ENCODE peak calls at places on chromosomes 3 and 15, in five cellular contexts. T is Peyer's patch; R is uterus; B is H9; C is CD4-positive, alpha-beta T cell. L is an unnamed sample.

GRCh38 chr15:38072007-38072506 is 137.6 kb downstream of the TMCO5A start:
- DNase-seq in R (no peak), T (no peak), B (no peak), C (no peak), L (no peak)

GRCh38 chr15:66252411-66253295 is 897 bp downstream of the MEGF11 start:
- DNase-seq in T (peak; percentile 72), B (peak; percentile 58), R (no peak), C (no peak), L (peak; percentile 79)

GRCh38 chr3:78988324-78988723 is 779.5 kb downstream of the ROBO1 start:
- DNase-seq in C (no peak), T (no peak), B (no peak), R (no peak), L (no peak)

GRCh38 chr3:27110020-27110419 is 259.2 kb downstream of the NEK10 start:
- DNase-seq in R (no peak), B (no peak), C (no peak), T (no peak), L (no peak)

GRCh38 chr3:17258823-17259436 is 374.2 kb downstream of the PLCL2 start:
- DNase-seq in B (no peak), C (no peak), T (no peak), R (no peak), L (no peak)

GRCh38 chr15:23467110-23467600 is 20.1 kb upstream of the GOLGA6L2 start:
- DNase-seq in C (no peak), R (no peak), B (no peak), T (no peak), L (no peak)

GRCh38 chr3:17011774-17012338 is 127.1 kb downstream of the PLCL2 start:
- DNase-seq in B (no peak), C (no peak), R (no peak), T (no peak), L (no peak)

GRCh38 chr15:57376695-57377477 is 581 bp downstream of the CGNL1 start:
- DNase-seq in B (peak; percentile 62), C (no peak), R (peak; percentile 59), T (no peak), L (no peak)

GRCh38 chr15:28945626-28946215 is 59.9 kb downstream of the APBA2 start:
- DNase-seq in T (peak; percentile 7), C (no peak), B (peak; percentile 14), R (no peak), L (no peak)

GRCh38 chr3:37941608-37942540 is 48.7 kb upstream of the VILL start:
- DNase-seq in C (no peak), T (no peak), B (no peak), R (no peak), L (no peak)

GRCh38 chr3:60094392-60094947 is 1044.6 kb upstream of the CFAP20DC start:
- DNase-seq in R (no peak), C (no peak), B (no peak), T (no peak), L (no peak)

GRCh38 chr15:67611803-67612369 is 69.4 kb downstream of the MAP2K5 start:
- DNase-seq in B (no peak), R (no peak), T (no peak), C (no peak), L (no peak)

GRCh38 chr3:13132281-13132680 is 59.1 kb upstream of the IQSEC1 start:
- DNase-seq in T (no peak), C (no peak), B (no peak), R (no peak), L (no peak)

GRCh38 chr3:190131329-190131728 is 10.6 kb upstream of the P3H2 start:
- DNase-seq in R (no peak), B (no peak), T (no peak), C (no peak), L (no peak)

GRCh38 chr3:160569874-160570273 is 4.5 kb upstream of the KPNA4 start:
- DNase-seq in R (no peak), T (no peak), C (no peak), B (no peak), L (no peak)

GRCh38 chr3:156445117-156445968 is 109.6 kb downstream of the SSR3 start:
- DNase-seq in C (no peak), R (no peak), T (no peak), B (no peak), L (no peak)

GRCh38 chr3:107982165-107982564 is 108.7 kb downstream of the CD47 start:
- DNase-seq in R (no peak), C (no peak), T (no peak), B (no peak), L (no peak)

GRCh38 chr15:93005133-93005532 is 83.9 kb downstream of the RGMA start:
- DNase-seq in T (no peak), C (no peak), R (no peak), B (no peak), L (no peak)

GRCh38 chr15:67133026-67133425 is 67.6 kb downstream of the SMAD3 start:
- DNase-seq in C (no peak), R (no peak), T (no peak), B (no peak), L (no peak)

GRCh38 chr3:13866406-13866965 is 13.4 kb downstream of the WNT7A start:
- DNase-seq in T (peak; percentile 16), R (no peak), C (peak; percentile 61), B (no peak), L (no peak)

GRCh38 chr3:143122608-143123352 is 3.2 kb downstream of the CHST2 start:
- DNase-seq in C (no peak), T (no peak), R (no peak), B (no peak), L (no peak)

GRCh38 chr3:61929631-61930030 is 368.3 kb downstream of the PTPRG start:
- DNase-seq in T (no peak), R (no peak), B (no peak), C (no peak), L (no peak)
- TF ChIP-seq CTCF in T (no peak), R (no peak), B (no peak), C (no peak), L (no peak)

GRCh38 chr3:133992951-133993595 is 36.7 kb downstream of the SLCO2A1 start:
- DNase-seq in R (no peak), C (no peak), B (peak; percentile 17), T (no peak), L (no peak)

GRCh38 chr3:133991209-133991608 is 38.5 kb downstream of the SLCO2A1 start:
- DNase-seq in T (no peak), R (peak; percentile 46), C (no peak), B (no peak), L (no peak)

GRCh38 chr3:133991637-133992036 is 38.1 kb downstream of the SLCO2A1 start:
- DNase-seq in B (peak; percentile 10), R (no peak), C (no peak), T (no peak), L (no peak)

GRCh38 chr3:133994166-133994910 is 35.4 kb downstream of the SLCO2A1 start:
- DNase-seq in T (no peak), B (peak; percentile 5), C (no peak), R (no peak), L (no peak)

DNA sequence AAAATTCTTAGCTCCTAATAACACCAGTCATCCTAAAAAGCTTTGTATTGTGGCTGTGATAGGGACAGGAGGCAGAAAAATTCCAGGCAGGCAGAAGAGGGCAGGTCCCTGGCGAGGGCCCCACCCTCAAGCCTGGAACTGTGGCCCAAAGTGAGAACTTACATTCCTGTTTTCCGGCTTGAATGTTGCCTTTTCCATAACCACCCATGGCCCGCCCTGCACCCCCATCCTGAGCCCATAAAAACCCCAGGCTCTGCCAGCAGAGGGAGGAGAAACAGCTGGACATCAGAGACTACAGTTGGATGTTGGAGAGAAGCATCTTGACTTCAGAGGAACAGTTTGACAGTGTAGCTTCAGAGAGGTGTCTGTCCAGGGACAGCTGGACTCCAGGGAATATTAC is 37.3 kb downstream of the SLCO2A1 start:
- DNase-seq in T (no peak), C (no peak), B (peak; percentile 22), R (no peak), L (no peak)
- TF ChIP-seq CTCF in T (no peak), C (no peak), B (no peak), R (no peak), L (no peak)

DNA sequence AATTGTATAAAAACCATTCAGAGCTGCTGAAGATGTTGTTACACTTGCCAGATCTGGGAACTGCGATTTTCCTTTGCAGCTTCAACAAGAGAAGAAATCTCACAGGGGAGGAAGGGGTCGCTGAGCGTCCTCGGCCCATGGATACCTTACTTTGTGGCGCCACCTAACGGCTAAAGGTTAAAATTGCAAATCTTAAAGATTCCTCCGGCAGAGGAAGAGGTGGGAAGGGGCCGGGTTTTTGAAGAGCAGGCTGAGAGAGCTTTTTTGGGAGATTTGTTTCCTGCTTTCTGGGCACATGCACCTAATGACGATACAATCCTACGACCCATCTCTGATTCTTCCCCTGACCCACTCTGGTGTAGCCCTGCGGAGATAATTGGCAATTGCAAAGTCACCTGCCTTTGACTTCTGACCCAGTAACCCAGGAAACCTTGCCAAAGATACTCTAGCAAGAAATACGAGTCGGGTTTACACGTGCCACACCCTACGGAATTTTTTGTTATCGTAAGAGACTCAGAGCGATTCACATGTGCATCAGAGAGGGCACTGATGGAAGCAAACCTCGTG is 55.4 kb upstream of the CHRNA7 start:
- DNase-seq in C (no peak), R (no peak), B (peak; percentile 73), T (no peak), L (peak; percentile 56)
- TF ChIP-seq CTCF in C (peak; percentile 60), R (peak; percentile 29), B (peak; percentile 84), T (peak; percentile 66), L (peak; percentile 81)

DNA sequence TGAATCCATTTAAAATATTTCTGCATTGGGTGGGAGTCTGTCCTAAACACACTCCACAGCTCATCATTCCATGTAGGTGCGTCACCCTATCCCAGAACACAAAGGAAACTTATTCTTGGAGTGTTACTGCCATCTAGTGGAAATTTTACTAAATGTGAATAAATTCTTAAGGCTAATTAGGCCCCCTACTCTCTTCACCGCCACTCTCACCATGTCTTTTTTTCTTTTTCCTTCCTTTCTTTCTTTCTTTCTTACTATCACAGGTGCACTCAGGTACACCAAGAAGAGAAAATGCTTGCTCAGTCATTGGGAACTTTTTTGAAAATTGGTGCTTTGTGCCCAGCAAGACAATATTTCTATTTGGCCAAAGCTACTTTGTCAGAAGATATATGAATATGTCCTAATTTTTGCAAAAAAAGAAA is 26.4 kb upstream of the ATP8B4 start:
- DNase-seq in T (no peak), B (no peak), C (no peak), R (peak; percentile 65), L (no peak)
- TF ChIP-seq CTCF in T (peak; percentile 65), B (peak; percentile 74), C (peak; percentile 83), R (peak; percentile 77), L (peak; percentile 77)

DNA sequence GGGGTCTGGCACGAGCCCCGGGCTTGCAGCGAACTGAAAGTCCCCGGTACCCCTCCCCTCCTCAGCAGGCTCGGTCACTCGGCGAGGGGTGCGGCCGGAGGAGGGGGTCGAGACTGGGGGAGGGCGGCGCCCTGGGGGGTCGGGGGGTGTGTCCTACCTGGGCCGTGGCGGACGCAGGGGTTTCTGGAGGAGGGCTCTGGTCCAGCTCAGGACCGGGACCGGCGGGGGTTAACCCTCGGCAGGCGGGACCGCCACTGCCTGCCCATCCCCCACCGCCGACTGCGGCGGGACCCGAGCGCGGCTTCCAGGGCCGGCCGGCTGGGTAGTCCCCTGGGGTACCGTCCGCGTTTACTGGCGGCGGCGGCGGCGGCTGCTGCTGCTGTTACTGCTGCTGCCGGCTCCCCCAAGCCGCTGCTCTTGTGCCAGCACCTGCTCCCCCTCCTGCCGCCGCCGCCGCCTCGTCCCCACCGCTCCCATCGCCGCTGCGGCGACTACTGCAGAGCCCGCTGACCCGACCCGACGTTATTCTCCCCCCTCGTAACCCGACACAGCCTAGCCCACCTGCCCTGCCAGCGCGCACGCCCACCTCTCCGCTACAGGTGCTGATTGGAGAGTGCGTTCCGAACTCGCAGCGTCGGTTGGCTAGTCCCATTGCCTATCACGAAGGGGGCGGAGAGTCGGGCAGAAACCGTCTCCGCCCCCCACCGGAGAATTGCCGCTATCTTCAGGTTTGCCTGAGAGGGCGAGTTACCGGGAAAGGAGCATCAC is at the start of gene TTBK2:
- DNase-seq in R (peak; percentile 99), T (peak; percentile 98), B (peak; percentile 99), C (peak; percentile 97), L (peak; percentile 98)
- TF ChIP-seq CTCF in R (no peak), T (peak; percentile 38), B (no peak), C (peak; percentile 26), L (no peak)